ENCODE peak calls at places on chromosomes 4 and X, in five cellular contexts. Y is kidney, V is astrocyte, O is left lung, Q is neural progenitor cell. R is an unnamed sample.
A peak's percentile ranks its signal among the peaks of the same experiment; 100 is the strongest.

GRCh38 chr4:33577798-33578197 is 2666.5 kb downstream of the ARAP2 start:
- DNase-seq in Y (no peak), V (no peak), O (no peak), Q (no peak), R (no peak)

GRCh38 chrX:368811-369562 is 17.7 kb downstream of the PPP2R3B start:
- DNase-seq in Y (peak; percentile 17), V (peak; percentile 36), O (no peak), Q (peak; percentile 72), R (no peak)

GRCh38 chr4:107619065-107619464 is 101.0 kb downstream of the PAPSS1 start:
- DNase-seq in Y (no peak), V (peak; percentile 89), O (no peak), Q (no peak), R (no peak)

GRCh38 chr4:875818-876423 is 50.0 kb upstream of the CPLX1 start:
- DNase-seq in Y (no peak), V (no peak), O (no peak), Q (no peak), R (no peak)

GRCh38 chr4:15396157-15396800 is 31.6 kb upstream of the C1QTNF7 start:
- DNase-seq in Y (peak; percentile 59), V (no peak), O (peak; percentile 39), Q (peak; percentile 70), R (peak; percentile 6)

GRCh38 chr4:8647094-8647570 is 54.6 kb downstream of the CPZ start:
- DNase-seq in Y (no peak), V (no peak), O (no peak), Q (no peak), R (no peak)

GRCh38 chrX:10045327-10046000 is 78.3 kb downstream of the CLDN34 start:
- DNase-seq in Y (no peak), V (no peak), O (no peak), Q (no peak), R (no peak)

GRCh38 chr4:629916-630641 is 4.7 kb downstream of the PDE6B start:
- DNase-seq in Y (peak; percentile 41), V (no peak), O (no peak), Q (no peak), R (no peak)

GRCh38 chrX:64427281-64427680 is 32.0 kb upstream of the MTMR8 start:
- DNase-seq in Y (no peak), V (no peak), O (no peak), Q (no peak), R (no peak)

GRCh38 chr4:172858731-172859230 is 309.8 kb upstream of the GALNT7 start:
- DNase-seq in Y (no peak), V (peak; percentile 32), O (no peak), Q (no peak), R (no peak)

GRCh38 chr4:38169524-38169923 is 209.3 kb downstream of the PTTG2 start:
- DNase-seq in Y (no peak), V (no peak), O (no peak), Q (no peak), R (no peak)

GRCh38 chrX:140389331-140389730 is 115.5 kb downstream of the SOX3 start:
- DNase-seq in Y (no peak), V (no peak), O (no peak), Q (no peak), R (no peak)

GRCh38 chr4:25030283-25031076 is at the start of gene LGI2:
- DNase-seq in Y (peak; percentile 75), V (peak; percentile 12), O (peak; percentile 42), Q (peak; percentile 76), R (no peak)

GRCh38 chrX:24100713-24101112 is 46.0 kb downstream of the EIF2S3 start:
- DNase-seq in Y (no peak), V (peak; percentile 57), O (no peak), Q (no peak), R (no peak)

GRCh38 chrX:70901465-70901864 is 7.0 kb downstream of the TEX11 start:
- DNase-seq in Y (no peak), V (no peak), O (no peak), Q (no peak), R (no peak)

GRCh38 chrX:57528670-57529255 is 63.0 kb upstream of the ZXDB start:
- DNase-seq in Y (no peak), V (no peak), O (no peak), Q (peak; percentile 23), R (no peak)

GRCh38 chr4:6217716-6218381 is 17.5 kb upstream of the JAKMIP1 start:
- DNase-seq in Y (no peak), V (no peak), O (no peak), Q (no peak), R (no peak)

GRCh38 chr4:107261241-107261874 is 225.2 kb upstream of the DKK2 start:
- DNase-seq in Y (no peak), V (peak; percentile 55), O (no peak), Q (no peak), R (no peak)

GRCh38 chrX:111555559-111555958 is 44.1 kb downstream of the SERTM2 start:
- DNase-seq in Y (no peak), V (no peak), O (no peak), Q (peak; percentile 58), R (no peak)
- H3K27ac ChIP-seq in Y (no peak overlapping the region), V (no peak overlapping the region), O (no peak overlapping the region), Q (peak overlapping the region; percentile 86), R (no peak overlapping the region)

GRCh38 chr4:151690164-151690856 is 70.5 kb downstream of the GATB start:
- DNase-seq in Y (no peak), V (peak; percentile 77), O (no peak), Q (peak; percentile 37), R (no peak)

GRCh38 chr4:151689211-151689991 is 71.4 kb downstream of the GATB start:
- DNase-seq in Y (no peak), V (no peak), O (no peak), Q (no peak), R (no peak)

GRCh38 chr4:151692443-151692782 is 68.4 kb downstream of the GATB start:
- DNase-seq in Y (no peak), V (no peak), O (no peak), Q (no peak), R (no peak)

GRCh38 chr4:151691639-151692442 is 69.0 kb downstream of the GATB start:
- DNase-seq in Y (no peak), V (no peak), O (no peak), Q (no peak), R (no peak)

DNA sequence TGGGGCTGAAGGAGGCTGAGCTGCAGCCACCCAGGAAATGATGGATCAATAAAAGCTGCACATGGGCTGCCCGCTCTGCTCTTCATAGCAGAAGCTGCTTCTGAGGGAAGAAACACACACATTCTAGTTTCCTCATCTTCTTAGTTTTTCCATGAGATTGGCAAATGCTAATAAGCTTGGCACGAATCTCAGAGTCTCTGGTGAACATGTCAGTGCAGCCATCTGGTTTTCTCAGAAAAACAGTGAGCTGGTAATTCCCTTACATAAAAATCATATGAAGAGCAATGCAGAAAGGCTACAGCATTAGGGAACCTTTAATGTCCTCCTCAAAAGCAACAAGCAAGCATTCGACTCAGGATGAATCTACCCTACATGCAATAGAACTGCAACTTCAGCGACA is 69.9 kb downstream of the GATB start:
- DNase-seq in Y (no peak), V (peak; percentile 31), O (no peak), Q (no peak), R (no peak)
- H3K4me3 ChIP-seq in Y (no peak overlapping the region), V (no peak overlapping the region), O (no peak overlapping the region), Q (no peak overlapping the region), R (no peak overlapping the region)

GRCh38 chr4:159009521-159009920 is 93.4 kb upstream of the RAPGEF2 start:
- DNase-seq in Y (no peak), V (no peak), O (no peak), Q (no peak), R (no peak)

GRCh38 chr4:159008671-159009070 is 94.2 kb upstream of the RAPGEF2 start:
- DNase-seq in Y (no peak), V (no peak), O (no peak), Q (no peak), R (no peak)

GRCh38 chr4:159002950-159003349 is 99.9 kb upstream of the RAPGEF2 start:
- DNase-seq in Y (no peak), V (peak; percentile 69), O (no peak), Q (no peak), R (no peak)

GRCh38 chr4:159003420-159004253 is 99.2 kb upstream of the RAPGEF2 start:
- DNase-seq in Y (no peak), V (peak; percentile 62), O (no peak), Q (no peak), R (no peak)

GRCh38 chr4:159006202-159006601 is 96.7 kb upstream of the RAPGEF2 start:
- DNase-seq in Y (no peak), V (peak; percentile 63), O (no peak), Q (no peak), R (no peak)
- H3K4me1 ChIP-seq in Y (no peaks in the 10 kb centered on the region), V (peaks cover 12% of the 10 kb centered on the region), O (no peaks in the 10 kb centered on the region), Q (peaks cover 12% of the 10 kb centered on the region), R (no peaks in the 10 kb centered on the region)

DNA sequence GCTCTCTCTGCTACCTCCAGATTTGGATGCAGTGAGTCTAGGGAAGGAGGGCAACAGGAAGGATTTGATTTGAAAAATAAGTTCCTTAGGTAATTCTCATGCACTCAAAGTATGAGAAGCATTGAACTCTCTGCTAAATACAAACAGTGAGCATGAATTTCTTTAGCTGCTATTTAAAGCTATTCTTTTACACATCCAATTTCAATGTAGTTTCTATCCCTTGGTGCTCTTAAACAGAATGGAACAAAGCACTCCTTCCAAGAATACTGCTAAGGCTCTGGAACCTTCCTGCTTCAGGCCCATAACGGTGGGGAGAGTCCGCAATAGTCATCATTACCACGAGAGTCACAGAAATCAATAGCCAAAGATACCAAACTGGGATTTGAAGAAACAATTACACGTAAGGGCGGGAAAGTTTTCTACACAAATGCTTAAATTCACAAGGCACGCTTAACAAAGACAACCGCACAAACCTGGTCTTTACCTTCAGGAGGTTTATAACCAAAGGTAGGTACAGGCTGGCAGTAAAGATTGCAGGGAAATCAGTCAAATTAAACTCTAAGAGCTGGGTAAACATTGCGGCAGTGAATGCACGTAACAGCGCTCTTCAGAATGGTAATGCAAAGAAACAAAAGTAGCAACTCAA is 123.2 kb upstream of the NAP1L5 start:
- DNase-seq in Y (no peak), V (no peak), O (no peak), Q (no peak), R (no peak)
- H3K27ac ChIP-seq in Y (peak overlapping the region; percentile 45), V (no peak overlapping the region), O (peak overlapping the region; percentile 91), Q (no peak overlapping the region), R (peak overlapping the region; percentile 83)

GRCh38 chr4:11912886-11913285 is 484.2 kb upstream of the HS3ST1 start:
- DNase-seq in Y (no peak), V (peak; percentile 43), O (no peak), Q (no peak), R (no peak)
- H3K4me3 ChIP-seq in Y (no peak overlapping the region), V (no peak overlapping the region), O (no peak overlapping the region), Q (no peak overlapping the region), R (no peak overlapping the region)

DNA sequence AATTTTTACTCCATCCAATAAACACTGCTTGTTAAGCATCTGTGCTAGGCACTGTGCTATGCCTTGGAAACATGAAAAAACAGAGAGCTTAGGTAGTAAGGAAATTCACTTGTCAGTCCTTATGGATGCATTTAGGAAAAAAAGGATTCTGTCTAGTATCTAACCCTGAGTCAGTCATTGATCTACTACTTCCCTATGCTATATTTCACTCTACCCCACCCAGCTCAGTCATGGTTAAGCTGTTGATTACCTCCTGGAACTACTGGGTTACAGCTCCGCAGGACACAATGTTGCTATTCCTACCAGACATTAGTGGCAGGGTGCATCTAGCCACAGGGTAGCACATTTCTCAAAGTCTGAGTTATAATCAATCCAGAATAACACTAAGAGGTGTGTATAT is 2.9 kb upstream of the USP53 start:
- DNase-seq in Y (no peak), V (no peak), O (no peak), Q (no peak), R (no peak)
- H3K4me1 ChIP-seq in Y (peaks cover 4% of the 10 kb centered on the region), V (peaks cover 14% of the 10 kb centered on the region), O (peaks cover 22% of the 10 kb centered on the region), Q (peaks cover 14% of the 10 kb centered on the region), R (peaks cover 19% of the 10 kb centered on the region)

R was measured in CD8-positive, alpha-beta memory T cell.